ENCODE peak calls at places on chromosome 1, in seven cellular contexts. One of them, this sample, is unnamed.

GRCh38 chr1:39640861-39641260 is 1.4 kb upstream of the HEYL start:
- DNase-seq in prostate gland: no peak
- DNase-seq in body of pancreas: no peak
- DNase-seq in breast epithelium: no peak
- DNase-seq in esophagus muscularis mucosa: no peak
- DNase-seq in heart left ventricle: no peak
- DNase-seq in A549: no peak
- DNase-seq in this sample: no peak

GRCh38 chr1:206955476-206956312 is 9.4 kb upstream of the PIGR start:
- DNase-seq in prostate gland: no peak
- DNase-seq in breast epithelium: no peak
- DNase-seq in body of pancreas: no peak
- DNase-seq in A549: no peak
- DNase-seq in esophagus muscularis mucosa: no peak
- DNase-seq in heart left ventricle: no peak
- DNase-seq in this sample: peak

GRCh38 chr1:115545096-115545720 is 96.6 kb upstream of the VANGL1 start:
- DNase-seq in A549: no peak
- DNase-seq in body of pancreas: no peak
- DNase-seq in esophagus muscularis mucosa: no peak
- DNase-seq in breast epithelium: no peak
- DNase-seq in prostate gland: no peak
- DNase-seq in heart left ventricle: no peak
- DNase-seq in this sample: no peak

GRCh38 chr1:173532237-173532636 is 55.1 kb downstream of the PRDX6 start:
- DNase-seq in body of pancreas: no peak
- DNase-seq in esophagus muscularis mucosa: no peak
- DNase-seq in breast epithelium: no peak
- DNase-seq in A549: no peak
- DNase-seq in heart left ventricle: no peak
- DNase-seq in prostate gland: no peak
- DNase-seq in this sample: no peak

GRCh38 chr1:224433041-224433670 is 1.4 kb downstream of the WDR26 start:
- DNase-seq in heart left ventricle: no peak
- DNase-seq in prostate gland: peak
- DNase-seq in breast epithelium: no peak
- DNase-seq in body of pancreas: no peak
- DNase-seq in esophagus muscularis mucosa: no peak
- DNase-seq in A549: no peak
- DNase-seq in this sample: peak

GRCh38 chr1:37602750-37603694 is 7.3 kb upstream of the GNL2 start:
- DNase-seq in breast epithelium: no peak
- DNase-seq in esophagus muscularis mucosa: no peak
- DNase-seq in prostate gland: no peak
- DNase-seq in A549: peak
- DNase-seq in heart left ventricle: no peak
- DNase-seq in body of pancreas: peak
- DNase-seq in this sample: no peak

GRCh38 chr1:27575861-27576331 is 28.0 kb downstream of the AHDC1 start:
- DNase-seq in esophagus muscularis mucosa: peak
- DNase-seq in prostate gland: peak
- DNase-seq in breast epithelium: no peak
- DNase-seq in heart left ventricle: peak
- DNase-seq in body of pancreas: peak
- DNase-seq in A549: peak
- DNase-seq in this sample: peak

GRCh38 chr1:94646151-94646643 is 104.6 kb upstream of the F3 start:
- DNase-seq in A549: no peak
- DNase-seq in body of pancreas: no peak
- DNase-seq in esophagus muscularis mucosa: no peak
- DNase-seq in heart left ventricle: no peak
- DNase-seq in breast epithelium: no peak
- DNase-seq in prostate gland: no peak
- DNase-seq in this sample: no peak

GRCh38 chr1:244022301-244022700 is 28.8 kb upstream of the ZBTB18 start:
- DNase-seq in A549: no peak
- DNase-seq in prostate gland: no peak
- DNase-seq in breast epithelium: peak
- DNase-seq in heart left ventricle: no peak
- DNase-seq in esophagus muscularis mucosa: no peak
- DNase-seq in body of pancreas: no peak
- DNase-seq in this sample: no peak

GRCh38 chr1:32179443-32180185 is at the start of gene TXLNA:
- DNase-seq in body of pancreas: peak
- DNase-seq in A549: peak
- DNase-seq in prostate gland: peak
- DNase-seq in esophagus muscularis mucosa: peak
- DNase-seq in heart left ventricle: peak
- DNase-seq in breast epithelium: peak
- DNase-seq in this sample: peak
- TF ChIP-seq CTCF in body of pancreas: no peak
- TF ChIP-seq CTCF in A549: no peak
- TF ChIP-seq CTCF in prostate gland: peak
- TF ChIP-seq CTCF in esophagus muscularis mucosa: no peak
- TF ChIP-seq CTCF in heart left ventricle: peak
- TF ChIP-seq CTCF in breast epithelium: no peak
- TF ChIP-seq CTCF in this sample: no peak

GRCh38 chr1:42008264-42008663 is 89.5 kb upstream of the HIVEP3 start:
- DNase-seq in heart left ventricle: no peak
- DNase-seq in body of pancreas: no peak
- DNase-seq in esophagus muscularis mucosa: no peak
- DNase-seq in A549: no peak
- DNase-seq in breast epithelium: no peak
- DNase-seq in prostate gland: no peak
- DNase-seq in this sample: no peak
- TF ChIP-seq POLR2A in heart left ventricle: no peak
- TF ChIP-seq POLR2A in body of pancreas: no peak
- TF ChIP-seq POLR2A in esophagus muscularis mucosa: no peak
- TF ChIP-seq POLR2A in A549: no peak
- TF ChIP-seq POLR2A in breast epithelium: no peak
- TF ChIP-seq POLR2A in prostate gland: no peak
- TF ChIP-seq POLR2A in this sample: no peak

GRCh38 chr1:55065649-55066048 is 26.3 kb downstream of the PCSK9 start:
- DNase-seq in breast epithelium: no peak
- DNase-seq in esophagus muscularis mucosa: no peak
- DNase-seq in body of pancreas: no peak
- DNase-seq in prostate gland: no peak
- DNase-seq in heart left ventricle: no peak
- DNase-seq in A549: no peak
- DNase-seq in this sample: no peak

GRCh38 chr1:55063562-55063942 is 24.2 kb downstream of the PCSK9 start:
- DNase-seq in body of pancreas: no peak
- DNase-seq in A549: no peak
- DNase-seq in heart left ventricle: no peak
- DNase-seq in esophagus muscularis mucosa: no peak
- DNase-seq in prostate gland: peak
- DNase-seq in breast epithelium: no peak
- DNase-seq in this sample: no peak

GRCh38 chr1:55064861-55065263 is 25.5 kb downstream of the PCSK9 start:
- DNase-seq in breast epithelium: peak
- DNase-seq in heart left ventricle: peak
- DNase-seq in body of pancreas: no peak
- DNase-seq in A549: peak
- DNase-seq in prostate gland: peak
- DNase-seq in esophagus muscularis mucosa: no peak
- DNase-seq in this sample: peak

GRCh38 chr1:55062801-55063561 is 23.6 kb downstream of the PCSK9 start:
- DNase-seq in heart left ventricle: no peak
- DNase-seq in esophagus muscularis mucosa: no peak
- DNase-seq in body of pancreas: no peak
- DNase-seq in prostate gland: no peak
- DNase-seq in A549: no peak
- DNase-seq in breast epithelium: no peak
- DNase-seq in this sample: no peak

DNA sequence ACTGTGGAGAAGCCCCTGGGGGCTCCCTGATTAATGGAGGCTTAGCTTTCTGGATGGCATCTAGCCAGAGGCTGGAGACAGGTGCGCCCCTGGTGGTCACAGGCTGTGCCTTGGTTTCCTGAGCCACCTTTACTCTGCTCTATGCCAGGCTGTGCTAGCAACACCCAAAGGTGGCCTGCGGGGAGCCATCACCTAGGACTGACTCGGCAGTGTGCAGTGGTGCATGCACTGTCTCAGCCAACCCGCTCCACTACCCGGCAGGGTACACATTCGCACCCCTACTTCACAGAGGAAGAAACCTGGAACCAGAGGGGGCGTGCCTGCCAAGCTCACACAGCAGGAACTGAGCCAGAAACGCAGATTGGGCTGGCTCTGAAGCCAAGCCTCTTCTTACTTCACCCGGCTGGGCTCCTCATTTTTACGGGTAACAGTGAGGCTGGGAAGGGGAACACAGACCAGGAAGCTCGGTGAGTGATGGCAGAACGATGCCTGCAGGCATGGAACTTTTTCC is 24.8 kb downstream of the PCSK9 start:
- DNase-seq in esophagus muscularis mucosa: no peak
- DNase-seq in body of pancreas: no peak
- DNase-seq in A549: no peak
- DNase-seq in heart left ventricle: no peak
- DNase-seq in prostate gland: peak
- DNase-seq in breast epithelium: no peak
- DNase-seq in this sample: no peak
- TF ChIP-seq CTCF in esophagus muscularis mucosa: no peak
- TF ChIP-seq CTCF in body of pancreas: no peak
- TF ChIP-seq CTCF in A549: no peak
- TF ChIP-seq CTCF in heart left ventricle: peak
- TF ChIP-seq CTCF in prostate gland: no peak
- TF ChIP-seq CTCF in breast epithelium: no peak
- TF ChIP-seq CTCF in this sample: no peak

GRCh38 chr1:12161662-12162458 is 4.9 kb upstream of the TNFRSF1B start:
- DNase-seq in esophagus muscularis mucosa: peak
- DNase-seq in body of pancreas: peak
- DNase-seq in breast epithelium: peak
- DNase-seq in prostate gland: peak
- DNase-seq in heart left ventricle: peak
- DNase-seq in A549: peak
- DNase-seq in this sample: peak
- TF ChIP-seq POLR2A in esophagus muscularis mucosa: no peak
- TF ChIP-seq POLR2A in body of pancreas: no peak
- TF ChIP-seq POLR2A in breast epithelium: no peak
- TF ChIP-seq POLR2A in prostate gland: no peak
- TF ChIP-seq POLR2A in heart left ventricle: no peak
- TF ChIP-seq POLR2A in A549: no peak
- TF ChIP-seq POLR2A in this sample: peak

GRCh38 chr1:105795741-105796140 is 1260.7 kb upstream of the PRMT6 start:
- DNase-seq in A549: no peak
- DNase-seq in breast epithelium: no peak
- DNase-seq in prostate gland: no peak
- DNase-seq in body of pancreas: no peak
- DNase-seq in esophagus muscularis mucosa: no peak
- DNase-seq in heart left ventricle: no peak
- DNase-seq in this sample: no peak

GRCh38 chr1:105793541-105794146 is 1262.8 kb upstream of the PRMT6 start:
- DNase-seq in esophagus muscularis mucosa: no peak
- DNase-seq in heart left ventricle: no peak
- DNase-seq in breast epithelium: no peak
- DNase-seq in prostate gland: no peak
- DNase-seq in A549: peak
- DNase-seq in body of pancreas: peak
- DNase-seq in this sample: no peak
- TF ChIP-seq CTCF in esophagus muscularis mucosa: peak
- TF ChIP-seq CTCF in heart left ventricle: peak
- TF ChIP-seq CTCF in breast epithelium: no peak
- TF ChIP-seq CTCF in prostate gland: peak
- TF ChIP-seq CTCF in A549: peak
- TF ChIP-seq CTCF in body of pancreas: peak
- TF ChIP-seq CTCF in this sample: peak

GRCh38 chr1:1037366-1038327 is 17.7 kb downstream of the AGRN start:
- DNase-seq in prostate gland: no peak
- DNase-seq in esophagus muscularis mucosa: no peak
- DNase-seq in breast epithelium: no peak
- DNase-seq in body of pancreas: peak
- DNase-seq in heart left ventricle: no peak
- DNase-seq in A549: no peak
- DNase-seq in this sample: no peak

GRCh38 chr1:1040004-1040991 is 20.4 kb downstream of the AGRN start:
- DNase-seq in A549: peak
- DNase-seq in esophagus muscularis mucosa: no peak
- DNase-seq in prostate gland: peak
- DNase-seq in body of pancreas: peak
- DNase-seq in breast epithelium: peak
- DNase-seq in heart left ventricle: peak
- DNase-seq in this sample: peak

GRCh38 chr1:1041092-1041503 is 21.2 kb downstream of the AGRN start:
- DNase-seq in heart left ventricle: no peak
- DNase-seq in prostate gland: no peak
- DNase-seq in esophagus muscularis mucosa: no peak
- DNase-seq in A549: no peak
- DNase-seq in breast epithelium: no peak
- DNase-seq in body of pancreas: no peak
- DNase-seq in this sample: no peak

GRCh38 chr1:1039145-1039910 is 19.4 kb downstream of the AGRN start:
- DNase-seq in prostate gland: no peak
- DNase-seq in breast epithelium: no peak
- DNase-seq in heart left ventricle: no peak
- DNase-seq in A549: no peak
- DNase-seq in body of pancreas: no peak
- DNase-seq in esophagus muscularis mucosa: no peak
- DNase-seq in this sample: no peak

GRCh38 chr1:1038694-1039093 is 18.8 kb downstream of the AGRN start:
- DNase-seq in body of pancreas: no peak
- DNase-seq in breast epithelium: no peak
- DNase-seq in prostate gland: no peak
- DNase-seq in esophagus muscularis mucosa: no peak
- DNase-seq in heart left ventricle: no peak
- DNase-seq in A549: no peak
- DNase-seq in this sample: no peak
- TF ChIP-seq POLR2A in body of pancreas: no peak
- TF ChIP-seq POLR2A in breast epithelium: no peak
- TF ChIP-seq POLR2A in prostate gland: no peak
- TF ChIP-seq POLR2A in esophagus muscularis mucosa: no peak
- TF ChIP-seq POLR2A in heart left ventricle: no peak
- TF ChIP-seq POLR2A in A549: no peak
- TF ChIP-seq POLR2A in this sample: no peak

DNA sequence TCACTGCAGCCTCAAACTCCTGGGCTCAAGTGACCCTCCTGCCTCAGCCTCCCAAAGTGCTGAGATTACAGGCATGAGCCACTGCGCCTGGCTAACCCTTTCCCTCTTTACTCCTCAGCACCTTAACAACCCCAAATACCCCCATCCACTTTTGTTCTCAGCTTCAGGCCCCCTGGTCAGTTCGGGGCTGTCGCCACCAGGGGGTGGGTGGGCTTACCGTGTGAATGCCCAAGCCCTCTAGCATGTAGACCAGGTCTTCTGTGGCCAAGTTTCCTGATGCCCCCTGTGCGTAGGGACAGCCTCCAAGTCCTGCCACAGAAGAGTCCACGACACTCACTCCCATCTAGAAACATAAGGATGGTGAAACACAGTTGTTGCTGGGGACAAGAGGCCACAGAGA is 3.6 kb upstream of the GALE start:
- DNase-seq in heart left ventricle: no peak
- DNase-seq in A549: no peak
- DNase-seq in prostate gland: no peak
- DNase-seq in body of pancreas: no peak
- DNase-seq in esophagus muscularis mucosa: no peak
- DNase-seq in breast epithelium: no peak
- DNase-seq in this sample: no peak
- TF ChIP-seq CTCF in heart left ventricle: no peak
- TF ChIP-seq CTCF in A549: no peak
- TF ChIP-seq CTCF in prostate gland: no peak
- TF ChIP-seq CTCF in body of pancreas: no peak
- TF ChIP-seq CTCF in esophagus muscularis mucosa: no peak
- TF ChIP-seq CTCF in breast epithelium: no peak
- TF ChIP-seq CTCF in this sample: no peak

GRCh38 chr1:166969074-166969677 is 6.2 kb downstream of the ILDR2 start:
- DNase-seq in heart left ventricle: no peak
- DNase-seq in breast epithelium: no peak
- DNase-seq in esophagus muscularis mucosa: peak
- DNase-seq in A549: no peak
- DNase-seq in body of pancreas: no peak
- DNase-seq in prostate gland: no peak
- DNase-seq in this sample: no peak
- TF ChIP-seq POLR2A in heart left ventricle: no peak
- TF ChIP-seq POLR2A in breast epithelium: no peak
- TF ChIP-seq POLR2A in esophagus muscularis mucosa: no peak
- TF ChIP-seq POLR2A in A549: no peak
- TF ChIP-seq POLR2A in body of pancreas: no peak
- TF ChIP-seq POLR2A in prostate gland: no peak
- TF ChIP-seq POLR2A in this sample: no peak